ENCODE peak calls at places on chromosomes 16 and 17, in four cellular contexts. M is stimulated activated CD4-positive, alpha-beta T cell treated with anti-CD3 and anti-CD28 coated beads, TNF-alpha, amount 100 ng/mL, for 48 hours; F is AG08396; U is dermis blood vessel endothelial cell. Z is an unnamed sample.

GRCh38 chr16:71758293-71758760 is 33.8 kb upstream of the PHLPP2 start:
- DNase-seq in M (no peak), F (no peak), U (no peak), Z (no peak)

GRCh38 chr17:41308918-41309359 is at the start of gene KRTAP16-1:
- DNase-seq in M (no peak), F (no peak), U (no peak), Z (no peak)

GRCh38 chr16:52069866-52070265 is 477.1 kb downstream of the TOX3 start:
- DNase-seq in M (no peak), F (peak), U (peak), Z (peak)

GRCh38 chr16:709651-710499 is 4.3 kb upstream of the FBXL16 start:
- DNase-seq in M (no peak), F (peak), U (peak), Z (peak)

GRCh38 chr16:49837673-49838360 is 18.1 kb downstream of the ZNF423 start:
- DNase-seq in M (no peak), F (no peak), U (peak), Z (no peak)

GRCh38 chr16:19717319-19717718 is 708 bp downstream of the KNOP1 start:
- DNase-seq in M (no peak), F (peak), U (peak), Z (no peak)

GRCh38 chr16:57824880-57825279 is 22.6 kb upstream of the KIFC3 start:
- DNase-seq in M (no peak), F (no peak), U (no peak), Z (no peak)

GRCh38 chr17:7167832-7168231 is 11.3 kb downstream of the ASGR1 start:
- DNase-seq in M (no peak), F (no peak), U (no peak), Z (no peak)

GRCh38 chr16:27449434-27450188 is 47.6 kb downstream of the IL21R start:
- DNase-seq in M (peak), F (no peak), U (peak), Z (no peak)

GRCh38 chr17:82442643-82443464 is 7.7 kb downstream of the CYBC1 start:
- DNase-seq in M (no peak), F (no peak), U (no peak), Z (no peak)

GRCh38 chr16:87012954-87013938 is 303.9 kb downstream of the C16orf95 start:
- DNase-seq in M (no peak), F (no peak), U (no peak), Z (no peak)

GRCh38 chr16:48434653-48435318 is 49.6 kb upstream of the SIAH1 start:
- DNase-seq in M (no peak), F (peak), U (no peak), Z (no peak)

GRCh38 chr16:78842950-78843349 is 743.5 kb downstream of the WWOX start:
- DNase-seq in M (no peak), F (no peak), U (no peak), Z (no peak)

GRCh38 chr16:30953511-30954124 is 3.9 kb upstream of the SETD1A start:
- DNase-seq in M (peak), F (peak), U (peak), Z (peak)

GRCh38 chr16:76222853-76223252 is 54.3 kb upstream of the CNTNAP4 start:
- DNase-seq in M (no peak), F (no peak), U (no peak), Z (peak)

GRCh38 chr16:55470533-55471371 is 8.2 kb upstream of the MMP2 start:
- DNase-seq in M (no peak), F (no peak), U (no peak), Z (no peak)

GRCh38 chr16:2912330-2913199 is 834 bp downstream of the FLYWCH1 start:
- DNase-seq in M (no peak), F (peak), U (peak), Z (no peak)

GRCh38 chr16:86622700-86623615 is 44.6 kb downstream of the FOXL1 start:
- DNase-seq in M (no peak), F (no peak), U (no peak), Z (no peak)

GRCh38 chr17:19457830-19458271 is 46.8 kb downstream of the RNF112 start:
- DNase-seq in M (no peak), F (no peak), U (no peak), Z (peak)

GRCh38 chr16:85061566-85061965 is 34.0 kb downstream of the KIAA0513 start:
- DNase-seq in M (no peak), F (no peak), U (no peak), Z (no peak)

GRCh38 chr17:80372922-80373570 is 41.9 kb upstream of the ENDOV start:
- DNase-seq in M (no peak), F (no peak), U (no peak), Z (no peak)

GRCh38 chr16:27803775-27804549 is 254.0 kb downstream of the KATNIP start:
- DNase-seq in M (no peak), F (no peak), U (no peak), Z (no peak)

GRCh38 chr16:82062645-82063058 is 27.6 kb downstream of the HSD17B2 start:
- DNase-seq in M (no peak), F (peak), U (no peak), Z (no peak)

GRCh38 chr16:64864232-64864803 is 257.5 kb downstream of the CDH11 start:
- DNase-seq in M (no peak), F (peak), U (no peak), Z (no peak)

GRCh38 chr16:53545433-53545832 is 42.4 kb upstream of the AKTIP start:
- DNase-seq in M (no peak), F (no peak), U (no peak), Z (no peak)

Z was measured in NT2/D1.